ENCODE peak calls at places on chromosomes 5 and 9, in six cellular contexts. W is transverse colon, I is activated T-cell treated with anti-CD3 and anti-CD28 coated beads for 48 hours, S is head of caudate nucleus, T is ACHN, A is left ventricle myocardium inferior. U is an unnamed sample.

GRCh38 chr9:100111235-100111634 is 12.2 kb downstream of the INVS start:
- DNase-seq in W (peak), I (no peak), S (peak), T (peak), A (peak), U (peak)

GRCh38 chr5:59547731-59548130 is 345.8 kb downstream of the PDE4D start:
- DNase-seq in W (no peak), I (no peak), S (no peak), T (peak), A (no peak), U (peak)

GRCh38 chr5:75465480-75465879 is 45.9 kb downstream of the CERT1 start:
- DNase-seq in W (no peak), I (no peak), S (no peak), T (no peak), A (no peak), U (peak)

GRCh38 chr9:17837931-17838330 is 259.1 kb downstream of the SH3GL2 start:
- DNase-seq in W (no peak), I (no peak), S (no peak), T (no peak), A (no peak), U (no peak)

GRCh38 chr5:150558088-150558621 is 50.2 kb downstream of the NDST1 start:
- DNase-seq in W (no peak), I (no peak), S (no peak), T (no peak), A (no peak), U (no peak)

GRCh38 chr9:111287127-111287526 is 42.9 kb downstream of the OR2K2 start:
- DNase-seq in W (no peak), I (no peak), S (no peak), T (peak), A (no peak), U (peak)

GRCh38 chr5:100731768-100732167 is 171.3 kb downstream of the ST8SIA4 start:
- DNase-seq in W (no peak), I (no peak), S (no peak), T (no peak), A (no peak), U (peak)

GRCh38 chr5:91556-92263 is at the start of gene PLEKHG4B:
- DNase-seq in W (no peak), I (peak), S (peak), T (peak), A (no peak), U (no peak)

GRCh38 chr5:68343421-68343826 is 127.9 kb downstream of the PIK3R1 start:
- DNase-seq in W (no peak), I (peak), S (no peak), T (peak), A (peak), U (peak)

GRCh38 chr9:134066546-134066922 is 1.3 kb downstream of the BRD3 start:
- DNase-seq in W (no peak), I (no peak), S (no peak), T (peak), A (no peak), U (no peak)

GRCh38 chr9:70113403-70114022 is 69.9 kb downstream of the MAMDC2 start:
- DNase-seq in W (peak), I (no peak), S (peak), T (peak), A (peak), U (peak)

GRCh38 chr5:2112128-2112808 is 229.5 kb upstream of the IRX4 start:
- DNase-seq in W (no peak), I (no peak), S (no peak), T (no peak), A (no peak), U (no peak)

GRCh38 chr9:135939351-135940265 is 21.6 kb downstream of the UBAC1 start:
- DNase-seq in W (no peak), I (peak), S (no peak), T (no peak), A (no peak), U (no peak)

GRCh38 chr9:94908583-94909249 is 182.2 kb downstream of the AOPEP start:
- DNase-seq in W (no peak), I (no peak), S (no peak), T (peak), A (no peak), U (peak)

GRCh38 chr9:96553070-96553469 is 66.6 kb downstream of the CDC14B start:
- DNase-seq in W (no peak), I (no peak), S (no peak), T (no peak), A (no peak), U (peak)

GRCh38 chr9:121945849-121946248 is 147.3 kb downstream of the TTLL11 start:
- DNase-seq in W (no peak), I (no peak), S (no peak), T (peak), A (no peak), U (peak)

U was measured in renal cortical epithelial cell.